ENCODE peak calls at places on chromosomes 7 and 10, in ten cellular contexts. One of them, this sample, is unnamed.

GRCh38 chr10:58952162-58952561 is 224.3 kb upstream of the PHYHIPL start:
- DNase-seq in thoracic aorta: no peak
- DNase-seq in tibial nerve: peak
- DNase-seq in IMR-90: no peak
- DNase-seq in esophagus squamous epithelium: no peak
- DNase-seq in left ventricle myocardium inferior: no peak
- DNase-seq in neural progenitor cell: no peak
- DNase-seq in cardiac muscle cell: peak
- DNase-seq in mammary epithelial cell: no peak
- DNase-seq in right lobe of liver: no peak
- DNase-seq in this sample: no peak

GRCh38 chr7:151408839-151409554 is 841 bp downstream of the WDR86 start:
- DNase-seq in mammary epithelial cell: no peak
- DNase-seq in thoracic aorta: no peak
- DNase-seq in right lobe of liver: peak
- DNase-seq in IMR-90: no peak
- DNase-seq in neural progenitor cell: peak
- DNase-seq in left ventricle myocardium inferior: no peak
- DNase-seq in tibial nerve: no peak
- DNase-seq in esophagus squamous epithelium: no peak
- DNase-seq in cardiac muscle cell: peak
- DNase-seq in this sample: peak

GRCh38 chr7:129247087-129247486 is 22.3 kb downstream of the AHCYL2 start:
- DNase-seq in cardiac muscle cell: no peak
- DNase-seq in tibial nerve: no peak
- DNase-seq in neural progenitor cell: no peak
- DNase-seq in esophagus squamous epithelium: no peak
- DNase-seq in IMR-90: no peak
- DNase-seq in mammary epithelial cell: no peak
- DNase-seq in thoracic aorta: no peak
- DNase-seq in right lobe of liver: no peak
- DNase-seq in left ventricle myocardium inferior: no peak
- DNase-seq in this sample: no peak

GRCh38 chr7:78852951-78853350 is 600.5 kb downstream of the MAGI2 start:
- DNase-seq in tibial nerve: no peak
- DNase-seq in thoracic aorta: no peak
- DNase-seq in neural progenitor cell: no peak
- DNase-seq in left ventricle myocardium inferior: no peak
- DNase-seq in right lobe of liver: no peak
- DNase-seq in mammary epithelial cell: no peak
- DNase-seq in cardiac muscle cell: no peak
- DNase-seq in esophagus squamous epithelium: no peak
- DNase-seq in IMR-90: peak
- DNase-seq in this sample: no peak

GRCh38 chr7:137923380-137923779 is 76.6 kb upstream of the DGKI start:
- DNase-seq in neural progenitor cell: no peak
- DNase-seq in cardiac muscle cell: no peak
- DNase-seq in IMR-90: peak
- DNase-seq in mammary epithelial cell: no peak
- DNase-seq in thoracic aorta: no peak
- DNase-seq in right lobe of liver: no peak
- DNase-seq in esophagus squamous epithelium: no peak
- DNase-seq in left ventricle myocardium inferior: no peak
- DNase-seq in tibial nerve: no peak
- DNase-seq in this sample: no peak

GRCh38 chr7:156889089-156889488 is 3.9 kb downstream of the LMBR1 start:
- DNase-seq in tibial nerve: no peak
- DNase-seq in IMR-90: peak
- DNase-seq in esophagus squamous epithelium: no peak
- DNase-seq in mammary epithelial cell: no peak
- DNase-seq in cardiac muscle cell: no peak
- DNase-seq in neural progenitor cell: no peak
- DNase-seq in right lobe of liver: no peak
- DNase-seq in thoracic aorta: no peak
- DNase-seq in left ventricle myocardium inferior: no peak
- DNase-seq in this sample: no peak

GRCh38 chr7:47227762-47228177 is 354.1 kb downstream of the TNS3 start:
- DNase-seq in left ventricle myocardium inferior: no peak
- DNase-seq in IMR-90: peak
- DNase-seq in neural progenitor cell: no peak
- DNase-seq in cardiac muscle cell: peak
- DNase-seq in right lobe of liver: no peak
- DNase-seq in tibial nerve: no peak
- DNase-seq in esophagus squamous epithelium: no peak
- DNase-seq in thoracic aorta: no peak
- DNase-seq in mammary epithelial cell: peak
- DNase-seq in this sample: no peak

GRCh38 chr10:13206546-13207443 is 27.4 kb downstream of the UCMA start:
- DNase-seq in tibial nerve: no peak
- DNase-seq in IMR-90: peak
- DNase-seq in esophagus squamous epithelium: no peak
- DNase-seq in mammary epithelial cell: no peak
- DNase-seq in left ventricle myocardium inferior: no peak
- DNase-seq in right lobe of liver: no peak
- DNase-seq in cardiac muscle cell: peak
- DNase-seq in neural progenitor cell: peak
- DNase-seq in thoracic aorta: no peak
- DNase-seq in this sample: no peak

GRCh38 chr10:16260388-16260787 is 176.4 kb upstream of the PTER start:
- DNase-seq in right lobe of liver: no peak
- DNase-seq in thoracic aorta: no peak
- DNase-seq in mammary epithelial cell: no peak
- DNase-seq in IMR-90: no peak
- DNase-seq in cardiac muscle cell: no peak
- DNase-seq in tibial nerve: no peak
- DNase-seq in left ventricle myocardium inferior: no peak
- DNase-seq in neural progenitor cell: no peak
- DNase-seq in esophagus squamous epithelium: no peak
- DNase-seq in this sample: no peak

DNA sequence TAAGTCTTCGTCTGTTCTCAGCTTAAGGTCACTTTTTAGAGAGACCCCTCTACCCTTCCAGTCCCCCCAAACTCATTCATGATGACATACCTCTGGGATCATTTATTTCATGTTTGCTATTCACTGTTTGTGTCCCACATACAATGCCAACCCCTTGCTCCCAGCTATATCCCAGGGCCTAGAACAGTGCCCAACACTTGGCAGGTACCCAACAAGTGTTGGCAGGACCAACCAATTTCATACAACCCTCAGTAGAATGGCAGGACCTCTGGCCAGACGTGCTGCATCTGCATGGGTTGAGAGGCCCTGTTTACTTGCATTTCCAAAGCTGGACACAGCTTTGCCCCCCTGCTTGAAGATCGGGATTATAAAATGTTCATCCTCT is 117.9 kb downstream of the RGS10 start:
- DNase-seq in neural progenitor cell: no peak
- DNase-seq in cardiac muscle cell: no peak
- DNase-seq in tibial nerve: no peak
- DNase-seq in mammary epithelial cell: no peak
- DNase-seq in IMR-90: no peak
- DNase-seq in left ventricle myocardium inferior: no peak
- DNase-seq in right lobe of liver: no peak
- DNase-seq in esophagus squamous epithelium: no peak
- DNase-seq in thoracic aorta: no peak
- DNase-seq in this sample: no peak
- H3K27ac ChIP-seq in neural progenitor cell: no peak
- H3K27ac ChIP-seq in cardiac muscle cell: no peak
- H3K27ac ChIP-seq in tibial nerve: no peak
- H3K27ac ChIP-seq in mammary epithelial cell: no peak
- H3K27ac ChIP-seq in IMR-90: no peak
- H3K27ac ChIP-seq in left ventricle myocardium inferior: no peak
- H3K27ac ChIP-seq in right lobe of liver: no peak
- H3K27ac ChIP-seq in esophagus squamous epithelium: no peak
- H3K27ac ChIP-seq in thoracic aorta: no peak
- H3K27ac ChIP-seq in this sample: no peak

GRCh38 chr10:50851884-50852671 is 33.3 kb downstream of the A1CF start:
- DNase-seq in thoracic aorta: no peak
- DNase-seq in tibial nerve: no peak
- DNase-seq in mammary epithelial cell: no peak
- DNase-seq in esophagus squamous epithelium: no peak
- DNase-seq in neural progenitor cell: no peak
- DNase-seq in left ventricle myocardium inferior: no peak
- DNase-seq in IMR-90: no peak
- DNase-seq in cardiac muscle cell: no peak
- DNase-seq in right lobe of liver: no peak
- DNase-seq in this sample: no peak
- TF ChIP-seq CTCF in thoracic aorta: no peak
- TF ChIP-seq CTCF in tibial nerve: no peak
- TF ChIP-seq CTCF in mammary epithelial cell: no peak
- TF ChIP-seq CTCF in esophagus squamous epithelium: no peak
- TF ChIP-seq CTCF in neural progenitor cell: no peak
- TF ChIP-seq CTCF in left ventricle myocardium inferior: no peak
- TF ChIP-seq CTCF in IMR-90: no peak
- TF ChIP-seq CTCF in cardiac muscle cell: no peak
- TF ChIP-seq CTCF in right lobe of liver: no peak
- TF ChIP-seq CTCF in this sample: no peak

GRCh38 chr10:24904830-24905229 is 47.6 kb downstream of the PRTFDC1 start:
- DNase-seq in neural progenitor cell: no peak
- DNase-seq in tibial nerve: no peak
- DNase-seq in right lobe of liver: no peak
- DNase-seq in mammary epithelial cell: no peak
- DNase-seq in IMR-90: no peak
- DNase-seq in left ventricle myocardium inferior: no peak
- DNase-seq in thoracic aorta: no peak
- DNase-seq in cardiac muscle cell: no peak
- DNase-seq in esophagus squamous epithelium: no peak
- DNase-seq in this sample: no peak

GRCh38 chr10:24900888-24901685 is 51.3 kb downstream of the PRTFDC1 start:
- DNase-seq in esophagus squamous epithelium: no peak
- DNase-seq in thoracic aorta: no peak
- DNase-seq in left ventricle myocardium inferior: no peak
- DNase-seq in IMR-90: no peak
- DNase-seq in tibial nerve: no peak
- DNase-seq in right lobe of liver: no peak
- DNase-seq in mammary epithelial cell: no peak
- DNase-seq in cardiac muscle cell: peak
- DNase-seq in neural progenitor cell: no peak
- DNase-seq in this sample: no peak

GRCh38 chr10:24901686-24902399 is 50.6 kb downstream of the PRTFDC1 start:
- DNase-seq in mammary epithelial cell: peak
- DNase-seq in esophagus squamous epithelium: no peak
- DNase-seq in left ventricle myocardium inferior: peak
- DNase-seq in cardiac muscle cell: peak
- DNase-seq in right lobe of liver: no peak
- DNase-seq in thoracic aorta: peak
- DNase-seq in neural progenitor cell: peak
- DNase-seq in IMR-90: peak
- DNase-seq in tibial nerve: no peak
- DNase-seq in this sample: no peak

GRCh38 chr10:24899571-24899970 is 52.8 kb downstream of the PRTFDC1 start:
- DNase-seq in thoracic aorta: no peak
- DNase-seq in cardiac muscle cell: no peak
- DNase-seq in mammary epithelial cell: no peak
- DNase-seq in neural progenitor cell: no peak
- DNase-seq in esophagus squamous epithelium: no peak
- DNase-seq in right lobe of liver: no peak
- DNase-seq in left ventricle myocardium inferior: no peak
- DNase-seq in tibial nerve: no peak
- DNase-seq in IMR-90: no peak
- DNase-seq in this sample: no peak

DNA sequence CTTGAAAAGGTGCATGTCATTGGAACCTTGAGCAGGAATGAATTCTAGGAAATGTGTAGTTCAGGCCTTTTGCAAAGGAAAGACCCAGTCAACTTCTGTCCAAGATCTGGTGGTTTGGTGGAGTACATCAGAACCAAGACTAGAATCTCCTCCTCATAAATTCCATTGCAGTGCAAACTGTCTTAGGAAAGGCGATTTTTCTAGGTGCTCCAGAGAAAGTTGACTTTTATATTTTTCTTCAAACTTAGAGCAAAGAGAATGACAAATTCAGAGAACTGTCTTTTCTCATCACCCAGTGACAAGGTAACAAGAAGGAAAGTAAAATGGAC is 50.0 kb downstream of the PRTFDC1 start:
- DNase-seq in mammary epithelial cell: no peak
- DNase-seq in esophagus squamous epithelium: no peak
- DNase-seq in right lobe of liver: no peak
- DNase-seq in IMR-90: no peak
- DNase-seq in neural progenitor cell: no peak
- DNase-seq in left ventricle myocardium inferior: no peak
- DNase-seq in tibial nerve: no peak
- DNase-seq in cardiac muscle cell: no peak
- DNase-seq in thoracic aorta: no peak
- DNase-seq in this sample: no peak
- H3K27ac ChIP-seq in mammary epithelial cell: peak
- H3K27ac ChIP-seq in esophagus squamous epithelium: peak
- H3K27ac ChIP-seq in right lobe of liver: no peak
- H3K27ac ChIP-seq in IMR-90: no peak
- H3K27ac ChIP-seq in neural progenitor cell: no peak
- H3K27ac ChIP-seq in left ventricle myocardium inferior: peak
- H3K27ac ChIP-seq in tibial nerve: no peak
- H3K27ac ChIP-seq in cardiac muscle cell: no peak
- H3K27ac ChIP-seq in thoracic aorta: no peak
- H3K27ac ChIP-seq in this sample: no peak

GRCh38 chr7:98479318-98479717 is 78.4 kb upstream of the BAIAP2L1 start:
- DNase-seq in mammary epithelial cell: no peak
- DNase-seq in neural progenitor cell: no peak
- DNase-seq in cardiac muscle cell: no peak
- DNase-seq in IMR-90: no peak
- DNase-seq in thoracic aorta: no peak
- DNase-seq in tibial nerve: no peak
- DNase-seq in esophagus squamous epithelium: no peak
- DNase-seq in left ventricle myocardium inferior: no peak
- DNase-seq in right lobe of liver: no peak
- DNase-seq in this sample: no peak

GRCh38 chr7:98470131-98470985 is 69.5 kb upstream of the BAIAP2L1 start:
- DNase-seq in left ventricle myocardium inferior: peak
- DNase-seq in esophagus squamous epithelium: no peak
- DNase-seq in tibial nerve: no peak
- DNase-seq in mammary epithelial cell: no peak
- DNase-seq in right lobe of liver: peak
- DNase-seq in thoracic aorta: no peak
- DNase-seq in cardiac muscle cell: peak
- DNase-seq in neural progenitor cell: peak
- DNase-seq in IMR-90: no peak
- DNase-seq in this sample: peak

GRCh38 chr7:98474558-98474957 is 73.7 kb upstream of the BAIAP2L1 start:
- DNase-seq in esophagus squamous epithelium: no peak
- DNase-seq in IMR-90: no peak
- DNase-seq in mammary epithelial cell: peak
- DNase-seq in tibial nerve: no peak
- DNase-seq in left ventricle myocardium inferior: no peak
- DNase-seq in neural progenitor cell: no peak
- DNase-seq in right lobe of liver: no peak
- DNase-seq in cardiac muscle cell: no peak
- DNase-seq in thoracic aorta: no peak
- DNase-seq in this sample: no peak

GRCh38 chr7:98472391-98473002 is 71.6 kb upstream of the BAIAP2L1 start:
- DNase-seq in neural progenitor cell: no peak
- DNase-seq in mammary epithelial cell: no peak
- DNase-seq in thoracic aorta: no peak
- DNase-seq in left ventricle myocardium inferior: no peak
- DNase-seq in IMR-90: no peak
- DNase-seq in cardiac muscle cell: no peak
- DNase-seq in right lobe of liver: no peak
- DNase-seq in tibial nerve: no peak
- DNase-seq in esophagus squamous epithelium: no peak
- DNase-seq in this sample: no peak

GRCh38 chr7:98475352-98475751 is 74.5 kb upstream of the BAIAP2L1 start:
- DNase-seq in left ventricle myocardium inferior: no peak
- DNase-seq in mammary epithelial cell: no peak
- DNase-seq in cardiac muscle cell: no peak
- DNase-seq in neural progenitor cell: no peak
- DNase-seq in tibial nerve: no peak
- DNase-seq in right lobe of liver: no peak
- DNase-seq in thoracic aorta: no peak
- DNase-seq in IMR-90: no peak
- DNase-seq in esophagus squamous epithelium: no peak
- DNase-seq in this sample: no peak
- TF ChIP-seq CTCF in left ventricle myocardium inferior: no peak
- TF ChIP-seq CTCF in mammary epithelial cell: no peak
- TF ChIP-seq CTCF in cardiac muscle cell: no peak
- TF ChIP-seq CTCF in neural progenitor cell: no peak
- TF ChIP-seq CTCF in tibial nerve: no peak
- TF ChIP-seq CTCF in right lobe of liver: no peak
- TF ChIP-seq CTCF in thoracic aorta: no peak
- TF ChIP-seq CTCF in IMR-90: no peak
- TF ChIP-seq CTCF in esophagus squamous epithelium: no peak
- TF ChIP-seq CTCF in this sample: no peak

This sample was measured in lower lobe of right lung.